ENCODE peak calls at places on chromosomes 7 and 10, in six cellular contexts. T is psoas muscle, S is esophagus squamous epithelium, C is astrocyte of the spinal cord, L is choroid plexus epithelial cell, R is fibroblast of mammary gland. Z is an unnamed sample.

GRCh38 chr7:29987821-29988317 is 1.7 kb downstream of the SCRN1 start:
- DNase-seq in T (no peak), S (no peak), C (peak; percentile 88), L (peak; percentile 90), R (peak; percentile 91), Z (no peak)

GRCh38 chr10:75191821-75192568 is 18.6 kb upstream of the VDAC2 start:
- DNase-seq in T (peak; percentile 60), S (no peak), C (peak; percentile 79), L (peak; percentile 88), R (peak; percentile 96), Z (peak; percentile 70)

GRCh38 chr7:18064242-18064838 is 36.7 kb upstream of the PRPS1L1 start:
- DNase-seq in T (no peak), S (no peak), C (no peak), L (peak; percentile 34), R (peak; percentile 32), Z (no peak)

GRCh38 chr7:131537581-131537980 is 18.8 kb downstream of the PODXL start:
- DNase-seq in T (no peak), S (no peak), C (no peak), L (no peak), R (peak; percentile 47), Z (no peak)

GRCh38 chr7:105796365-105796764 is 80.0 kb downstream of the ATXN7L1 start:
- DNase-seq in T (no peak), S (no peak), C (peak; percentile 45), L (peak; percentile 72), R (peak; percentile 61), Z (no peak)

GRCh38 chr10:97065686-97066679 is 119.8 kb downstream of the SLIT1 start:
- DNase-seq in T (no peak), S (no peak), C (no peak), L (no peak), R (no peak), Z (no peak)

GRCh38 chr10:32377458-32378370 is 30.8 kb upstream of the EPC1 start:
- DNase-seq in T (no peak), S (no peak), C (peak; percentile 72), L (peak; percentile 62), R (peak; percentile 56), Z (no peak)

GRCh38 chr7:76278540-76278939 is 23.9 kb upstream of the HSPB1 start:
- DNase-seq in T (no peak), S (no peak), C (no peak), L (no peak), R (no peak), Z (no peak)

GRCh38 chr7:134941185-134941900 is 45.0 kb upstream of the AGBL3 start:
- DNase-seq in T (no peak), S (no peak), C (peak; percentile 75), L (peak; percentile 79), R (peak; percentile 83), Z (peak; percentile 39)

GRCh38 chr10:122557516-122557915 is 3.0 kb upstream of the DMBT1 start:
- DNase-seq in T (no peak), S (no peak), C (no peak), L (peak; percentile 17), R (no peak), Z (no peak)

GRCh38 chr7:64872351-64872750 is 30.7 kb upstream of the ZNF273 start:
- DNase-seq in T (no peak), S (no peak), C (no peak), L (no peak), R (no peak), Z (no peak)

GRCh38 chr7:150787321-150788281 is 12.6 kb downstream of the TMEM176B start:
- DNase-seq in T (no peak), S (no peak), C (no peak), L (peak; percentile 20), R (peak; percentile 44), Z (no peak)

GRCh38 chr10:102409604-102410426 is 8.8 kb downstream of the PSD start:
- DNase-seq in T (no peak), S (no peak), C (no peak), L (no peak), R (no peak), Z (peak; percentile 11)

GRCh38 chr10:49079072-49079471 is 36.2 kb downstream of the VSTM4 start:
- DNase-seq in T (no peak), S (no peak), C (no peak), L (no peak), R (no peak), Z (no peak)

GRCh38 chr7:138459300-138460175 is 521 bp upstream of the TRIM24 start:
- DNase-seq in T (no peak), S (peak; percentile 87), C (peak; percentile 99), L (peak; percentile 99), R (peak; percentile 96), Z (peak; percentile 97)

DNA sequence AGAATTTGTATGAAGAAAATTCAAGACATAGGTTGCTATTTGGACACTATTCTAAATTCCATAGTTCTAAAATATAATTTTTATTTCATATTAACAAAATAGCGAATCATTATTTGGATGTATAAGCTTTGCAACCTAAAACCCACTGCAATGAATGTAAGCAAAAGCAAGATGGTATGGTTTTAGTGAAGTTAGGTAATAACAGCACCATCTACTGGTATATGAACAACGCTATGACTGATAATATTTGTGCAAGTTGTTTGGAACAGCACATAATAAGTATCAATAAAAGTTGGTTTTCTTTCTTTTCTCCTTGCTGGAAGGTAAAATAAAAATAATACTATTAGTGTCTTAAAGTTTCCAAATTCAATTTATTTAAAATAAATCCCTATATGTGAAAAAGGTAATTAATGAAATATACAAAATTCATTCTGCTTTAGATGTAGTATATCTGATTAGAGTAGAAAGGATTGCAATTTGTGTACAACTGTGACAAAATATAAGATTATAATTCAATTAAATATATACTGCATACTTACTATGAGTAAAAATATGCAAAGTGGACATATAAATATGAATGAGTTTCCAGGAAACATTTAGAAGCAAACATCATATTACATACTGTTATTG is 79.0 kb upstream of the LSM8 start:
- DNase-seq in T (no peak), S (no peak), C (peak; percentile 61), L (peak; percentile 65), R (peak; percentile 45), Z (no peak)
- TF ChIP-seq CTCF in T (peak; percentile 30), S (peak; percentile 72), C (peak; percentile 54), L (peak; percentile 65), R (peak; percentile 53), Z (peak; percentile 64)

GRCh38 chr7:89780291-89780690 is 374.0 kb upstream of the STEAP1 start:
- DNase-seq in T (no peak), S (no peak), C (no peak), L (no peak), R (no peak), Z (no peak)
- TF ChIP-seq CTCF in T (no peak), S (no peak), C (no peak), L (no peak), R (no peak), Z (no peak)

GRCh38 chr7:108634535-108634934 is 64.9 kb downstream of the DNAJB9 start:
- DNase-seq in T (no peak), S (no peak), C (no peak), L (no peak), R (no peak), Z (no peak)

DNA sequence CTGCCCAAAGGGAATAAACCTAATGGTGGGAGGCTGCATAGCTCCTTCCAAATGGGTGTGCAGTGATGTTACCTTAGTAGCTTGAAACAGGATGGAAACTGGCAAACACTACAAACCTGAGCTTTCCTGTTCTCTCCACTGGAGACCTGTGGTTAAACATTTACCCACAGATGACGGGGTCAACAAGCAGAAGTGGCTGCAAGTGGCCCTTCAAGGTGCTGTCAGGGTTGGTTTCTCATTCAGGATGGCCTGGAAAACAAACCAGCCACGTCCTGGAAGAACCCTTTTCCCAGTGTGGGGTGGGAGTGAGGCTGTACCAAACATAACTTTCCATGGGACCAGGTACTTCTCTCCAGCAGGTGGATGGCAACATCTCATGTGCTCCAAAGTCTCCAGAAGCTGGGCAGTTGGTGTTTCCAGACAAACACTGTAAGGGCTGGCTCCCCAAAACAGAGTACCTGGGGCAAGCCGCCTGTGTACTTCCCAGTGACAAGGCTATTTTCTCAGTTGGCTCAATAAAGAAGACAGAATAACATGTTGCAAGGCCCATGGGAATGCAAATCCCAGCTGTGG is 67.5 kb downstream of the DNAJB9 start:
- DNase-seq in T (no peak), S (no peak), C (no peak), L (no peak), R (no peak), Z (no peak)
- TF ChIP-seq CTCF in T (no peak), S (no peak), C (no peak), L (no peak), R (no peak), Z (no peak)

GRCh38 chr7:1593091-1593866 is 23.4 kb upstream of the PSMG3 start:
- DNase-seq in T (no peak), S (no peak), C (no peak), L (peak; percentile 9), R (no peak), Z (no peak)
- TF ChIP-seq CTCF in T (no peak), S (no peak), C (peak; percentile 36), L (peak; percentile 47), R (peak; percentile 31), Z (no peak)

Z was measured in uterus.